ENCODE peak calls at places on chromosomes 12 and 14, in ten cellular contexts. B, H, T, L, O, S, A, F, J and M are unnamed samples.
A peak's percentile ranks its signal among the peaks of the same experiment; 100 is the strongest.

GRCh38 chr14:88841741-88842140 is 17.3 kb downstream of the TTC8 start:
- DNase-seq in S (no peak), O (no peak), T (no peak), A (no peak), F (no peak), H (no peak), B (no peak), J (no peak), L (no peak), M (no peak)

GRCh38 chr14:73235531-73236155 is 1.7 kb upstream of the PAPLN start:
- DNase-seq in B (peak; percentile 14), F (no peak), S (no peak), T (no peak), J (no peak), L (no peak), H (no peak), A (no peak), O (peak; percentile 54), M (no peak)

GRCh38 chr14:74945261-74945851 is 10.0 kb downstream of the PGF start:
- DNase-seq in F (no peak), A (peak; percentile 75), S (peak; percentile 73), J (no peak), H (peak; percentile 26), O (no peak), T (peak; percentile 60), B (no peak), L (peak; percentile 27), M (no peak)

GRCh38 chr12:123986374-123986920 is 13.4 kb downstream of the ZNF664 start:
- DNase-seq in T (no peak), F (no peak), J (no peak), A (no peak), B (no peak), S (no peak), O (no peak), H (no peak), L (no peak), M (no peak)

GRCh38 chr12:81284137-81284536 is 206.3 kb downstream of the ACSS3 start:
- DNase-seq in J (no peak), S (no peak), T (peak; percentile 3), L (no peak), A (no peak), B (no peak), O (no peak), H (no peak), F (no peak), M (no peak)

GRCh38 chr12:114958538-114958937 is 274.6 kb upstream of the TBX3 start:
- DNase-seq in T (no peak), A (no peak), H (no peak), O (no peak), B (no peak), L (no peak), J (no peak), S (no peak), F (no peak), M (no peak)

GRCh38 chr12:108890208-108890607 is 10.3 kb downstream of the DAO start:
- DNase-seq in L (no peak), A (no peak), J (no peak), F (no peak), S (no peak), B (no peak), T (peak; percentile 41), H (peak; percentile 16), O (no peak), M (no peak)

GRCh38 chr14:51879170-51879569 is 18.8 kb downstream of the GNG2 start:
- DNase-seq in B (no peak), S (no peak), O (no peak), H (no peak), L (no peak), T (no peak), A (no peak), J (no peak), F (no peak), M (no peak)

GRCh38 chr14:95460647-95461478 is 55.6 kb downstream of the SYNE3 start:
- DNase-seq in L (peak; percentile 37), T (no peak), O (peak; percentile 60), S (no peak), B (no peak), H (peak; percentile 52), A (peak; percentile 61), J (no peak), F (no peak), M (no peak)

GRCh38 chr14:54175298-54175942 is 218.8 kb upstream of the BMP4 start:
- DNase-seq in B (peak; percentile 47), F (peak; percentile 43), T (peak; percentile 61), O (peak; percentile 52), A (peak; percentile 55), H (peak; percentile 91), J (peak; percentile 74), L (peak; percentile 78), S (peak; percentile 89), M (peak; percentile 33)

GRCh38 chr12:92297405-92297804 is 151.8 kb upstream of the BTG1 start:
- DNase-seq in A (no peak), B (no peak), H (no peak), O (no peak), S (no peak), J (no peak), F (no peak), L (no peak), T (no peak), M (no peak)

GRCh38 chr14:105475916-105476845 is 1.6 kb downstream of the CRIP2 start:
- DNase-seq in T (no peak), H (peak; percentile 81), O (peak; percentile 52), F (no peak), S (no peak), J (peak; percentile 73), L (no peak), B (no peak), A (no peak), M (peak; percentile 82)

GRCh38 chr14:105473033-105473676 is 1.5 kb upstream of the CRIP2 start:
- DNase-seq in H (no peak), F (no peak), T (no peak), S (no peak), O (no peak), J (no peak), L (no peak), A (no peak), B (no peak), M (peak; percentile 71)

GRCh38 chr14:105475269-105475915 is 771 bp downstream of the CRIP2 start:
- DNase-seq in J (no peak), O (peak; percentile 54), H (peak; percentile 77), A (no peak), T (no peak), B (no peak), F (no peak), L (no peak), S (no peak), M (peak; percentile 72)

GRCh38 chr14:105473677-105474477 is 744 bp upstream of the CRIP2 start:
- DNase-seq in T (peak; percentile 70), H (peak; percentile 91), A (peak; percentile 89), L (peak; percentile 66), S (peak; percentile 95), O (peak; percentile 89), J (peak; percentile 85), F (peak; percentile 69), B (peak; percentile 72), M (peak; percentile 98)

GRCh38 chr14:105474478-105475268 is at the start of gene CRIP2:
- DNase-seq in T (no peak), A (peak; percentile 84), J (no peak), F (no peak), O (peak; percentile 47), S (no peak), H (peak; percentile 41), B (no peak), L (no peak), M (peak; percentile 79)
- TF ChIP-seq POLR2A in T (no peak), A (peak; percentile 42), J (no peak), F (no peak), O (peak; percentile 83), S (no peak), H (peak; percentile 54), B (no peak), L (no peak), M (peak; percentile 59)

GRCh38 chr14:89954045-89955021 is at the start of gene EFCAB11:
- DNase-seq in B (peak; percentile 92), T (peak; percentile 99), L (peak; percentile 97), S (peak; percentile 99), H (peak; percentile 100), F (peak; percentile 95), O (peak; percentile 97), A (peak; percentile 83), J (peak; percentile 98), M (peak; percentile 97)
- TF ChIP-seq POLR2A in B (no peak), T (peak; percentile 65), L (peak; percentile 59), S (no peak), H (peak; percentile 87), F (peak; percentile 27), O (no peak), A (peak; percentile 56), J (no peak), M (no peak)

DNA sequence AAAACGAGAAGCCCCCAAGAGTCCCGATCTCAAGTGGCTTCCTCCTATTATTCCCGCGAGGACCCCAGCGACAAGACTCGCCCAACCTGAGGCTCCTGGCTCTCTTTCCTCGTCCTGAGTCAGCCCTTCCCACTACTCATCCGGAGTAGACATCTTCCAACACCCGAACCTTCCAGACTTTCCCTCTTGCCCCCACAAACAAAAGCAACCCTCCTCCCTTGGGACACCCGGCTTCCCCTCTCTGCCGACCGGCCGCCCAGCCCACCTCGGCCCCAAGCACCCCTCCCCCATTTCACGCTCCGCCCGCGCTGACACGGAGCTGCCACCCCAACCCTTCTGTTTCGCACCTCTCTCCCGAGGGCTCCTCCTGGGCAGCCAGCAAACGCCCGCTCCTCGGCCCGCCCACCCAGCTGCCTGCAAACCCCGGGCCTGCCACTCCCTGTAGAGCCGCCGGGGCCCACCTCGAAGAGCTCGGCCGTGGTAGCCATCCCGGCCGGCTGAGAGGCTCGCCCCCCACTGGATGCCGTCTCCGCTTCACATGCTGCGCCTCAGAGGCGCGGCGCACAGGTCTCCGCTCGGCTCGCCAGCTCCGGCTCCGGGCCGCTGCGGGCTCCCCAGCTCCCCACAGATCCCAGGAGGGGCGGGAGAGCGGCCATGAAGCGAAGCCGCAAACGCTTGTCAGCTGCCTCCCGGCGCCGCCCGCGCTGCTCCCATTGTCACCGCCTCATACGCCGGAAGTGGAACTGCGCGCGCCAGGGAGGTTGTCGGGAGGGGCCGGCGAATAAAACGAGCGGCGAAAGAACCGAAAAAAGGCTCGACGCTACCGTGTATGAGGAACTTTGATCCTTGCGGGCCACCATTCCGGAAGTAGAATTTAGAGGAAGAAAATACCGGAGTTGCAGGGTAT is at the start of the genes AP5M1 and EXOC5:
- DNase-seq in O (peak; percentile 85), H (peak; percentile 90), F (peak; percentile 93), T (peak; percentile 96), J (peak; percentile 92), S (peak; percentile 96), A (peak; percentile 66), B (peak; percentile 81), L (peak; percentile 86), M (peak; percentile 94)
- TF ChIP-seq POLR2A in O (peak; percentile 48), H (peak; percentile 10), F (peak; percentile 60), T (peak; percentile 55), J (no peak), S (peak; percentile 64), A (peak; percentile 58), B (peak; percentile 28), L (peak; percentile 56), M (no peak)

DNA sequence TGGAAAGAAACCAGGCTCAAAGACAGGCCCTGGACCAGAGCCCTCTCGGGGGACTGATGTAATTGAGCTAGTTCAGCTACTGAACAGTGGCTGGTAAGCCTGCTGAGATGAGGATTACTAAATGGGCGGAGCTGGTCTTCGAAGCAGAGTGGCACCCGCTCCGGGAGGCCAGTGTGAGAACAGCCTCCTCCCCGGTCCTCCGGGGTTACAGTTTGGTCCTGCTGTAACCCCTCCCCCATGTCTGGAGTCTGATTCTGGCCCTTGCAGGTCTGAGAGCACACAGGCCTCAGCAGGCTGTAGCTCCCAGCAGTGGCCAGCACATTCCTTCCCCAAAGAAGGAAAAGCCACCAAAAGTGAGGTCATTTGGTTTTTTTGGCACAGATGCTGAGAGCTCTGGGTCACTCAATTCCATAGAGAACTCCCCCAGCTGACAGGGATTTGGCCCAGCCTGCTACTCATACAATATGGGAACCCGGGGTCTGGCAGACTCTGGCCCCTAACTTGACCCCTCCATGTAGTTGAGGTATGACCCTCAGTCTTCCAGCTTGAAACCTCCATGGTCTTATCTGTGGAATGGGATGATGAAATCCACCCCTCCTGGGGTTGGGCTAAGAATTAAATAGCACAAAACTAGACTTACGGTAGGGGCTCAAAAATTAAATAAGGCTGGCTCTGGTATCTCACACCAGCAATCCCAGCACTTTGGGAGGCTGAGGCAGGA is 39.0 kb downstream of the ACTN1 start:
- DNase-seq in A (peak; percentile 82), B (peak; percentile 30), J (peak; percentile 48), L (no peak), T (no peak), F (no peak), H (peak; percentile 98), O (peak; percentile 77), S (peak; percentile 84), M (peak; percentile 82)
- TF ChIP-seq POLR2A in A (no peak), B (no peak), J (no peak), L (no peak), T (no peak), F (no peak), H (peak; percentile 51), O (peak; percentile 26), S (no peak), M (no peak)